ENCODE peak calls at places on chromosomes 6 and 20, in six cellular contexts. I is endodermal cell, M is KG1, Y is GM12865, H is renal cortical epithelial cell, U is NCI-H1694 treated with DMSO at 0.1 percent for 48 hours. P is an unnamed sample.

GRCh38 chr20:53845980-53846379 is 224.4 kb downstream of the BCAS1 start:
- DNase-seq in M (no peak), U (no peak), I (no peak), Y (no peak), H (no peak), P (no peak)

GRCh38 chr6:90079555-90080490 is 185.6 kb downstream of the GJA10 start:
- DNase-seq in I (no peak), U (no peak), H (no peak), Y (no peak), M (no peak), P (no peak)

GRCh38 chr6:46815130-46815529 is 21.9 kb downstream of the MEP1A start:
- DNase-seq in Y (no peak), M (no peak), I (no peak), H (peak), U (no peak), P (no peak)

GRCh38 chr6:33963351-33963750 is 159.5 kb upstream of the MLN start:
- DNase-seq in I (peak), M (no peak), Y (no peak), H (no peak), U (no peak), P (no peak)

GRCh38 chr20:7629880-7630279 is 310.4 kb downstream of the HAO1 start:
- DNase-seq in U (no peak), H (no peak), M (no peak), Y (no peak), I (no peak), P (no peak)

GRCh38 chr6:156389296-156389695 is 387.9 kb upstream of the ARID1B start:
- DNase-seq in I (no peak), U (no peak), M (no peak), Y (no peak), H (no peak), P (no peak)

GRCh38 chr6:144007779-144008500 is at the start of gene PLAGL1:
- DNase-seq in M (peak), U (no peak), I (peak), Y (peak), H (peak), P (no peak)

GRCh38 chr6:153553627-153554026 is 422.5 kb upstream of the RGS17 start:
- DNase-seq in I (peak), Y (peak), M (no peak), U (no peak), H (peak), P (no peak)

GRCh38 chr6:5905431-5906339 is 101.0 kb downstream of the NRN1 start:
- DNase-seq in U (no peak), I (no peak), M (no peak), Y (no peak), H (no peak), P (no peak)

GRCh38 chr6:149216459-149216858 is 101.1 kb upstream of the TAB2 start:
- DNase-seq in Y (no peak), H (no peak), I (peak), M (no peak), U (no peak), P (no peak)

GRCh38 chr6:120826253-120826652 is 508.0 kb downstream of the TBC1D32 start:
- DNase-seq in H (peak), U (no peak), M (peak), I (peak), Y (peak), P (no peak)

GRCh38 chr6:131182991-131183425 is 47.7 kb downstream of the AKAP7 start:
- DNase-seq in I (peak), U (no peak), H (peak), Y (peak), M (peak), P (peak)

GRCh38 chr20:18390201-18390600 is 76.6 kb downstream of the DZANK1 start:
- DNase-seq in Y (no peak), H (no peak), M (no peak), I (no peak), U (no peak), P (no peak)

GRCh38 chr20:42887281-42887680 is 302.4 kb downstream of the PTPRT start:
- DNase-seq in I (no peak), H (no peak), U (no peak), M (no peak), Y (no peak), P (no peak)

GRCh38 chr6:14806101-14806500 is 439.8 kb upstream of the JARID2 start:
- DNase-seq in U (no peak), H (no peak), M (no peak), I (no peak), Y (no peak), P (no peak)

GRCh38 chr6:24064106-24064505 is 61.9 kb upstream of the NRSN1 start:
- DNase-seq in H (peak), Y (peak), U (peak), M (no peak), I (peak), P (no peak)

GRCh38 chr6:160461641-160462040 is 113.5 kb downstream of the SLC22A3 start:
- DNase-seq in I (no peak), Y (no peak), H (no peak), U (no peak), M (no peak), P (no peak)

GRCh38 chr6:20086992-20087391 is 125.3 kb downstream of the MBOAT1 start:
- DNase-seq in U (no peak), M (no peak), I (no peak), Y (no peak), H (no peak), P (no peak)

GRCh38 chr6:43304361-43304760 is 4.3 kb downstream of the CRIP3 start:
- DNase-seq in M (no peak), H (no peak), I (no peak), Y (no peak), U (no peak), P (no peak)

GRCh38 chr6:43790031-43790430 is 20.0 kb downstream of the VEGFA start:
- DNase-seq in I (no peak), H (no peak), Y (no peak), M (no peak), U (no peak), P (peak)

GRCh38 chr6:34381086-34381485 is 11.4 kb downstream of the NUDT3 start:
- DNase-seq in M (no peak), H (no peak), Y (no peak), I (no peak), U (no peak), P (no peak)

GRCh38 chr6:157064502-157064901 is 258.8 kb downstream of the TMEM242 start:
- DNase-seq in U (no peak), H (no peak), Y (no peak), M (no peak), I (no peak), P (no peak)

GRCh38 chr20:33490934-33491656 is 1.2 kb downstream of the CBFA2T2 start:
- DNase-seq in H (no peak), M (no peak), U (no peak), I (no peak), Y (no peak), P (no peak)

GRCh38 chr6:167750956-167751358 is 75.8 kb upstream of the AFDN start:
- DNase-seq in U (no peak), H (peak), I (peak), M (no peak), Y (no peak), P (no peak)

GRCh38 chr20:62662422-62662821 is 20.1 kb downstream of the SLCO4A1 start:
- DNase-seq in M (no peak), H (peak), U (no peak), I (no peak), Y (no peak), P (no peak)

GRCh38 chr6:4281341-4282293 is 146.2 kb upstream of the ECI2 start:
- DNase-seq in I (peak), M (peak), Y (peak), U (no peak), H (peak), P (no peak)

GRCh38 chr20:48350291-48350988 is 477.4 kb downstream of the PREX1 start:
- DNase-seq in Y (peak), I (peak), H (no peak), M (no peak), U (peak), P (no peak)

GRCh38 chr6:15549371-15549770 is 113.5 kb downstream of the DTNBP1 start:
- DNase-seq in Y (no peak), M (no peak), U (no peak), H (no peak), I (no peak), P (no peak)

GRCh38 chr6:7707787-7708186 is 18.1 kb upstream of the BMP6 start:
- DNase-seq in H (peak), M (no peak), Y (no peak), U (no peak), I (no peak), P (no peak)

GRCh38 chr6:13794184-13794583 is 20.2 kb downstream of the MCUR1 start:
- DNase-seq in U (no peak), Y (peak), H (no peak), M (no peak), I (no peak), P (no peak)

GRCh38 chr6:4242593-4242992 is 107.2 kb upstream of the ECI2 start:
- DNase-seq in M (no peak), H (no peak), U (no peak), Y (no peak), I (no peak), P (no peak)

GRCh38 chr20:61422636-61423425 is 170.8 kb downstream of the CDH4 start:
- DNase-seq in H (no peak), M (no peak), I (peak), U (no peak), Y (no peak), P (no peak)

GRCh38 chr6:118325220-118325860 is 222.8 kb upstream of the PLN start:
- DNase-seq in Y (no peak), M (no peak), I (no peak), U (no peak), H (no peak), P (no peak)

GRCh38 chr20:62616728-62617621 is 25.3 kb upstream of the SLCO4A1 start:
- DNase-seq in I (peak), U (peak), M (peak), Y (peak), H (peak), P (no peak)

GRCh38 chr6:98924647-98925046 is 23.1 kb downstream of the FBXL4 start:
- DNase-seq in I (no peak), M (no peak), Y (no peak), H (no peak), U (no peak), P (no peak)

GRCh38 chr6:109045423-109046012 is 49.1 kb downstream of the SESN1 start:
- DNase-seq in U (no peak), M (no peak), H (no peak), I (no peak), Y (no peak), P (no peak)

GRCh38 chr6:129112591-129112990 is 229.7 kb downstream of the LAMA2 start:
- DNase-seq in I (no peak), M (no peak), U (no peak), Y (no peak), H (peak), P (no peak)

P was measured in SIG-M5.